ENCODE peak calls at places on chromosomes 7 and 10, in five cellular contexts. E, Y, U, K and W are unnamed samples.

GRCh38 chr7:32019008-32019578 is 51.1 kb downstream of the PDE1C start:
- DNase-seq in E (no peak), Y (no peak), U (no peak), K (no peak), W (no peak)

GRCh38 chr7:121083138-121083789 is 94.8 kb downstream of the CPED1 start:
- DNase-seq in E (no peak), Y (peak), U (no peak), K (no peak), W (no peak)

GRCh38 chr10:25707976-25708671 is 225.9 kb upstream of the MYO3A start:
- DNase-seq in E (no peak), Y (no peak), U (no peak), K (no peak), W (no peak)

GRCh38 chr7:113774182-113774807 is 144.5 kb downstream of the PPP1R3A start:
- DNase-seq in E (no peak), Y (peak), U (peak), K (no peak), W (no peak)

GRCh38 chr10:117552156-117552620 is 9.6 kb downstream of the EMX2 start:
- DNase-seq in E (peak), Y (no peak), U (no peak), K (no peak), W (peak)

GRCh38 chr10:120891367-120891766 is 40.2 kb downstream of the WDR11 start:
- DNase-seq in E (no peak), Y (no peak), U (no peak), K (no peak), W (no peak)

GRCh38 chr10:123614888-123615287 is 51.3 kb upstream of the GPR26 start:
- DNase-seq in E (peak), Y (no peak), U (no peak), K (no peak), W (peak)

GRCh38 chr10:47438857-47439474 is 44.9 kb downstream of the ANXA8 start:
- DNase-seq in E (no peak), Y (no peak), U (no peak), K (no peak), W (no peak)

GRCh38 chr7:53531-53930 is 138.8 kb upstream of the FAM20C start:
- DNase-seq in E (no peak), Y (no peak), U (no peak), K (no peak), W (no peak)

GRCh38 chr7:69781412-69781846 is 183.2 kb downstream of the AUTS2 start:
- DNase-seq in E (no peak), Y (no peak), U (no peak), K (no peak), W (no peak)

GRCh38 chr10:31304261-31304970 is 14.6 kb upstream of the ZEB1 start:
- DNase-seq in E (no peak), Y (no peak), U (no peak), K (no peak), W (no peak)